ENCODE peak calls at places on chromosome 3, in six cellular contexts. Y is choroid plexus epithelial cell; Z is WTC11; P is naive thymus-derived CD4-positive, alpha-beta T cell; K is ascending aorta; T is HL-60. D is an unnamed sample.

GRCh38 chr3:144343343-144343742 is 371.7 kb downstream of the DIPK2A start:
- DNase-seq in Y (no peak), K (no peak), P (no peak), Z (no peak), T (no peak), D (no peak)

GRCh38 chr3:10365791-10366190 is 44.9 kb upstream of the SEC13 start:
- DNase-seq in T (no peak), Y (peak), P (no peak), K (no peak), Z (no peak), D (no peak)

GRCh38 chr3:14913071-14913925 is 34.1 kb upstream of the NR2C2 start:
- DNase-seq in Z (no peak), K (no peak), P (no peak), Y (no peak), T (no peak), D (no peak)

GRCh38 chr3:130576571-130577266 is 59.7 kb downstream of the COL6A6 start:
- DNase-seq in Z (no peak), T (no peak), P (no peak), K (no peak), Y (peak), D (no peak)

GRCh38 chr3:49260711-49261357 is 16.2 kb downstream of the C3orf62 start:
- DNase-seq in Z (no peak), T (no peak), Y (peak), K (no peak), P (no peak), D (no peak)

GRCh38 chr3:160003520-160004128 is 15.0 kb downstream of the IL12A start:
- DNase-seq in T (peak), P (no peak), K (no peak), Y (peak), Z (peak), D (peak)

GRCh38 chr3:193903976-193904375 is 232.0 kb upstream of the HES1 start:
- DNase-seq in K (no peak), P (no peak), Z (no peak), Y (no peak), T (no peak), D (no peak)

GRCh38 chr3:61938878-61939549 is 377.6 kb downstream of the PTPRG start:
- DNase-seq in P (no peak), Z (no peak), Y (no peak), K (no peak), T (no peak), D (no peak)

GRCh38 chr3:52650437-52650836 is 35.3 kb downstream of the PBRM1 start:
- DNase-seq in K (no peak), P (no peak), Y (peak), Z (no peak), T (no peak), D (no peak)

GRCh38 chr3:115217678-115218451 is 70.8 kb upstream of the ZBTB20 start:
- DNase-seq in T (peak), Z (peak), K (no peak), P (peak), Y (peak), D (no peak)

GRCh38 chr3:16740531-16740930 is 135.3 kb upstream of the DAZL start:
- DNase-seq in P (no peak), Z (no peak), K (no peak), Y (peak), T (no peak), D (no peak)

GRCh38 chr3:134602440-134602814 is 48.4 kb downstream of the KY start:
- DNase-seq in Y (no peak), T (no peak), K (no peak), P (no peak), Z (no peak), D (no peak)

GRCh38 chr3:26505399-26505798 is 117.2 kb upstream of the LRRC3B start:
- DNase-seq in K (no peak), T (no peak), Z (no peak), P (no peak), Y (no peak), D (no peak)

GRCh38 chr3:159263750-159264561 is 462.1 kb downstream of the MFSD1 start:
- DNase-seq in Y (peak), K (no peak), P (no peak), T (peak), Z (peak), D (no peak)

GRCh38 chr3:16264174-16264707 is 502 bp downstream of the DPH3 start:
- DNase-seq in Y (no peak), Z (no peak), T (no peak), P (no peak), K (no peak), D (no peak)

GRCh38 chr3:127016461-127016860 is 33.5 kb downstream of the PLXNA1 start:
- DNase-seq in Z (no peak), Y (no peak), P (no peak), T (no peak), K (no peak), D (no peak)

GRCh38 chr3:182962162-182962561 is 18.2 kb downstream of the DCUN1D1 start:
- DNase-seq in K (no peak), T (no peak), P (no peak), Y (peak), Z (no peak), D (no peak)

GRCh38 chr3:177448987-177449975 is 252.0 kb upstream of the TBL1XR1 start:
- DNase-seq in K (no peak), T (peak), P (no peak), Y (peak), Z (no peak), D (peak)

GRCh38 chr3:108036984-108037741 is 53.7 kb downstream of the CD47 start:
- DNase-seq in Z (no peak), Y (peak), K (no peak), T (no peak), P (no peak), D (no peak)

GRCh38 chr3:10524799-10525301 is 19.5 kb upstream of the ATP2B2 start:
- DNase-seq in Z (no peak), K (no peak), P (no peak), Y (no peak), T (no peak), D (no peak)

GRCh38 chr3:46386206-46386605 is 15.5 kb downstream of the CCR5 start:
- DNase-seq in P (no peak), T (no peak), Y (peak), K (no peak), Z (no peak), D (peak)

GRCh38 chr3:123331006-123331405 is 117.9 kb downstream of the ADCY5 start:
- DNase-seq in T (no peak), Z (no peak), P (no peak), Y (no peak), K (no peak), D (peak)

GRCh38 chr3:110526732-110527727 is 544.6 kb upstream of the NECTIN3 start:
- DNase-seq in P (no peak), Y (peak), Z (no peak), K (no peak), T (no peak), D (no peak)

GRCh38 chr3:183907911-183908331 is 23.2 kb upstream of the PARL start:
- DNase-seq in P (no peak), Y (no peak), K (no peak), T (no peak), Z (no peak), D (no peak)

GRCh38 chr3:56816061-56816460 is 14.3 kb upstream of the ARHGEF3 start:
- DNase-seq in Z (no peak), K (no peak), P (no peak), Y (no peak), T (no peak), D (no peak)

GRCh38 chr3:120459196-120459595 is 8.4 kb upstream of the FSTL1 start:
- DNase-seq in Y (no peak), Z (no peak), T (no peak), K (no peak), P (no peak), D (no peak)

GRCh38 chr3:11624161-11624560 is 19.6 kb downstream of the VGLL4 start:
- DNase-seq in P (peak), T (no peak), Y (peak), K (no peak), Z (no peak), D (no peak)

GRCh38 chr3:122055215-122055614 is at the start of gene CD86:
- DNase-seq in K (no peak), P (no peak), Z (no peak), Y (no peak), T (peak), D (peak)

GRCh38 chr3:115885621-115886020 is 262.3 kb downstream of the GAP43 start:
- DNase-seq in K (no peak), Y (peak), Z (peak), T (no peak), P (no peak), D (no peak)

GRCh38 chr3:112482675-112483074 is 16.6 kb downstream of the BTLA start:
- DNase-seq in P (no peak), Y (no peak), Z (no peak), T (no peak), K (no peak), D (no peak)

GRCh38 chr3:126895178-126896066 is 87.5 kb upstream of the PLXNA1 start:
- DNase-seq in Y (peak), K (no peak), T (no peak), P (no peak), Z (no peak), D (no peak)

GRCh38 chr3:172581757-172582166 is 58.5 kb upstream of the TNFSF10 start:
- DNase-seq in Z (no peak), Y (no peak), K (no peak), T (no peak), P (no peak), D (no peak)

GRCh38 chr3:126551066-126551838 is 7.5 kb downstream of the C3orf22 start:
- DNase-seq in Y (no peak), K (no peak), P (no peak), Z (no peak), T (no peak), D (no peak)

GRCh38 chr3:25420168-25420567 is 7.9 kb upstream of the RARB start:
- DNase-seq in P (no peak), K (no peak), T (no peak), Y (no peak), Z (no peak), D (no peak)

GRCh38 chr3:11930084-11930483 is 74.1 kb upstream of the SYN2 start:
- DNase-seq in T (no peak), Z (no peak), P (no peak), Y (no peak), K (no peak), D (no peak)

GRCh38 chr3:15781637-15782402 is 16.0 kb downstream of the ANKRD28 start:
- DNase-seq in P (no peak), K (no peak), T (no peak), Z (no peak), Y (no peak), D (no peak)